ENCODE peak calls at places on chromosomes 2 and 18, in five cellular contexts. M is IMR-90, F is mesenchymal stem cell, L is H9, U is mesendoderm. D is an unnamed sample.

GRCh38 chr18:59303656-59304055 is 14.8 kb downstream of the CPLX4 start:
- DNase-seq in M (no peak), F (no peak), L (no peak), U (no peak), D (no peak)

GRCh38 chr2:45259144-45259543 is 249.9 kb upstream of the SIX2 start:
- DNase-seq in L (no peak), M (no peak), U (peak; percentile 35), F (no peak), D (no peak)

GRCh38 chr2:197952540-197953202 is 148.3 kb downstream of the PLCL1 start:
- DNase-seq in M (no peak), F (no peak), U (no peak), L (no peak), D (no peak)

GRCh38 chr18:10685484-10685883 is 159.7 kb downstream of the NAPG start:
- DNase-seq in F (no peak), L (no peak), M (no peak), U (no peak), D (no peak)

GRCh38 chr18:657311-657997 is at the start of gene TYMS:
- DNase-seq in L (peak; percentile 76), M (peak; percentile 51), F (peak; percentile 57), U (peak; percentile 83), D (peak; percentile 62)

GRCh38 chr2:176188218-176188968 is at the start of gene HOXD1:
- DNase-seq in U (peak; percentile 68), M (no peak), F (no peak), L (peak; percentile 81), D (no peak)

GRCh38 chr2:120343433-120344105 is 2.4 kb upstream of the INHBB start:
- DNase-seq in U (peak; percentile 89), L (peak; percentile 89), M (peak; percentile 68), F (peak; percentile 68), D (peak; percentile 75)

GRCh38 chr2:70785137-70785911 is 5.1 kb downstream of the FIGLA start:
- DNase-seq in F (no peak), M (no peak), U (peak; percentile 73), L (peak; percentile 62), D (peak; percentile 6)

GRCh38 chr18:72342933-72343332 is 201.2 kb downstream of the CBLN2 start:
- DNase-seq in F (no peak), U (no peak), M (no peak), L (no peak), D (no peak)

GRCh38 chr2:132608222-132608795 is 61.7 kb downstream of the LYPD1 start:
- DNase-seq in L (no peak), U (no peak), F (no peak), M (no peak), D (no peak)

GRCh38 chr18:58529714-58530354 is 99.1 kb downstream of the ALPK2 start:
- DNase-seq in L (peak; percentile 69), M (peak; percentile 68), U (peak; percentile 86), F (peak; percentile 64), D (peak; percentile 56)

GRCh38 chr2:205975082-205975949 is 110.7 kb downstream of the INO80D start:
- DNase-seq in L (no peak), M (no peak), F (peak; percentile 13), U (no peak), D (no peak)

GRCh38 chr2:109193807-109194702 is 65.0 kb downstream of the SH3RF3 start:
- DNase-seq in M (no peak), U (no peak), L (peak; percentile 22), F (no peak), D (no peak)

GRCh38 chr2:196268538-196269338 is 97.4 kb upstream of the STK17B start:
- DNase-seq in U (peak; percentile 82), M (peak; percentile 74), F (peak; percentile 59), L (no peak), D (no peak)

GRCh38 chr2:161273038-161273760 is 35.0 kb upstream of the PSMD14 start:
- DNase-seq in U (peak; percentile 70), M (peak; percentile 72), F (peak; percentile 67), L (no peak), D (peak; percentile 62)

GRCh38 chr2:138814123-138814883 is 34.1 kb upstream of the NXPH2 start:
- DNase-seq in F (peak; percentile 4), U (peak; percentile 54), L (peak; percentile 36), M (no peak), D (no peak)

GRCh38 chr18:69071680-69072079 is 273.8 kb downstream of the CCDC102B start:
- DNase-seq in F (no peak), U (no peak), M (no peak), L (no peak), D (no peak)

GRCh38 chr2:229636568-229636967 is 77.8 kb downstream of the DNER start:
- DNase-seq in L (no peak), U (peak; percentile 47), F (no peak), M (no peak), D (no peak)

GRCh38 chr2:240156435-240157146 is 16.1 kb upstream of the OTOS start:
- DNase-seq in F (no peak), M (no peak), L (no peak), U (no peak), D (no peak)

GRCh38 chr2:135703300-135703699 is 38.4 kb upstream of the UBXN4 start:
- DNase-seq in L (no peak), F (no peak), U (no peak), M (no peak), D (no peak)

GRCh38 chr18:63677490-63678225 is 16.0 kb upstream of the SERPINB3 start:
- DNase-seq in U (no peak), L (no peak), F (peak; percentile 3), M (peak; percentile 28), D (no peak)

GRCh38 chr2:178328037-178328436 is 122.9 kb downstream of the PRKRA start:
- DNase-seq in L (no peak), M (peak; percentile 77), F (peak; percentile 41), U (no peak), D (no peak)

GRCh38 chr2:237567276-237568029 is 1.1 kb downstream of the PRLH start:
- DNase-seq in M (no peak), U (no peak), L (no peak), F (no peak), D (no peak)

GRCh38 chr2:46337208-46337994 is 40.2 kb downstream of the EPAS1 start:
- DNase-seq in U (no peak), M (no peak), L (no peak), F (no peak), D (no peak)

GRCh38 chr2:11004206-11004605 is 92.5 kb downstream of the KCNF1 start:
- DNase-seq in U (peak; percentile 37), F (peak; percentile 55), M (peak; percentile 77), L (no peak), D (no peak)

GRCh38 chr2:41170589-41170988 is 718.7 kb upstream of the SLC8A1 start:
- DNase-seq in M (no peak), L (no peak), U (no peak), F (no peak), D (no peak)

GRCh38 chr18:79095216-79095615 is 26.0 kb downstream of the ATP9B start:
- DNase-seq in U (no peak), F (no peak), M (no peak), L (no peak), D (no peak)

GRCh38 chr2:238143239-238143951 is 4.9 kb downstream of the KLHL30 start:
- DNase-seq in L (no peak), U (no peak), M (peak; percentile 47), F (peak; percentile 55), D (no peak)

GRCh38 chr18:22844184-22844583 is 88.9 kb upstream of the RBBP8 start:
- DNase-seq in L (no peak), M (no peak), U (no peak), F (no peak), D (no peak)
- H3K4ac ChIP-seq in L (no peak overlapping the region), M (no peak overlapping the region), U (no peak overlapping the region), F (no peak overlapping the region), D (no peak overlapping the region)

GRCh38 chr2:1752751-1753150 is 8.4 kb upstream of the PXDN start:
- DNase-seq in M (no peak), F (no peak), L (no peak), U (no peak), D (no peak)
- H3K4ac ChIP-seq in M (no peak overlapping the region), F (no peak overlapping the region), L (no peak overlapping the region), U (no peak overlapping the region), D (no peak overlapping the region)

GRCh38 chr2:66437055-66437454 is 2.1 kb downstream of the MEIS1 start:
- DNase-seq in L (no peak), M (no peak), F (peak; percentile 36), U (no peak), D (no peak)
- H3K4ac ChIP-seq in L (no peak overlapping the region), M (peak overlapping the region; percentile 91), F (no peak overlapping the region), U (no peak overlapping the region), D (no peak overlapping the region)

GRCh38 chr2:3301001-3301400 is 76.6 kb downstream of the EIPR1 start:
- DNase-seq in L (no peak), U (no peak), M (peak; percentile 41), F (no peak), D (no peak)

GRCh38 chr2:3302421-3302750 is 75.2 kb downstream of the EIPR1 start:
- DNase-seq in U (no peak), L (no peak), F (no peak), M (no peak), D (no peak)

GRCh38 chr2:3303583-3304406 is 73.8 kb downstream of the EIPR1 start:
- DNase-seq in F (peak; percentile 76), U (peak; percentile 93), L (peak; percentile 89), M (peak; percentile 77), D (peak; percentile 79)

GRCh38 chr2:3305431-3305830 is 72.2 kb downstream of the EIPR1 start:
- DNase-seq in L (no peak), U (no peak), M (no peak), F (no peak), D (no peak)

GRCh38 chr2:3302751-3303582 is 74.7 kb downstream of the EIPR1 start:
- DNase-seq in U (peak; percentile 6), F (no peak), L (no peak), M (no peak), D (peak; percentile 17)
- H3K4ac ChIP-seq in U (peak overlapping the region; percentile 95), F (peak overlapping the region; percentile 84), L (no peak overlapping the region), M (peak overlapping the region; percentile 33), D (no peak overlapping the region)

GRCh38 chr2:72834561-72834960 is 8.7 kb upstream of the EXOC6B start:
- DNase-seq in L (no peak), F (no peak), U (no peak), M (no peak), D (no peak)

GRCh38 chr2:72830273-72830672 is 4.4 kb upstream of the EXOC6B start:
- DNase-seq in M (no peak), F (no peak), L (no peak), U (no peak), D (no peak)

GRCh38 chr2:72835403-72835802 is 9.6 kb upstream of the EXOC6B start:
- DNase-seq in M (no peak), U (no peak), F (no peak), L (no peak), D (no peak)

GRCh38 chr2:72837171-72837570 is 11.3 kb upstream of the EXOC6B start:
- DNase-seq in U (no peak), M (peak; percentile 41), F (peak; percentile 65), L (no peak), D (no peak)

DNA sequence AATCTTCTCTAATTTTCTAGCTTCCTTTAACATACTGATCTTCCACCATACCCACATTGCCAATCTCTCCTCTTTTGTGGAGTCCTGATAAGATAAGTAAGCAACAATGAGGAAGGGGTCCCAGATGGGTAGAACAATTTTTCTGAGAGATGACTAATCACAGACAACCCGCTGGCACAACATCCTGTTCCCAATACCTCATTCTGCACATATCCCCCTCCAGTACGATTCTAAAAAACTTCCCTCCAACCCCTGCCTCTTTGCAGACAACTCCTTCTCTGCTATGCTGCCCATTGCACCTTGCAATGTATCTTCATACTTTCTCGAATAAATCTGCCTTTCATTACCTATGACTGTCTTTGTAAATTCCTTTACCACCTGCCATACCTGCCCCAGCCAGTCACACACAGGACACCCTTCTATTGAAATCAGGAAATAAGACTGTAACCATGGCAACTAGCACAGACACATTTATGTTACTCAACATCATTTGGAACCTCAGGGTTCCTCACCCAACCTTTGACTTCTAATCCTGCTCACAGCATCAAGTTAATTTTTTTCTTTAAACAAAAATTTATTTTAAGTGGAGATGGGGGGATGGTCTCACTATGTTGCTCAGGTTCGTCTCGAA is 7.4 kb upstream of the EXOC6B start:
- DNase-seq in L (no peak), M (no peak), F (no peak), U (no peak), D (no peak)
- H3K4ac ChIP-seq in L (no peak overlapping the region), M (no peak overlapping the region), F (no peak overlapping the region), U (no peak overlapping the region), D (no peak overlapping the region)